ENCODE peak calls at places on chromosomes 5 and 9, in seven cellular contexts. One of them, this sample, is unnamed.

GRCh38 chr5:57906637-57907036 is 424.0 kb upstream of the ACTBL2 start:
- DNase-seq in ovary: no peak
- DNase-seq in A549: no peak
- DNase-seq in GM12878: no peak
- DNase-seq in stomach: no peak
- DNase-seq in transverse colon: no peak
- DNase-seq in HepG2: no peak
- DNase-seq in this sample: no peak

GRCh38 chr9:136799079-136799853 is 3.1 kb downstream of the CCDC183 start:
- DNase-seq in ovary: peak; percentile 74
- DNase-seq in HepG2: peak; percentile 80
- DNase-seq in A549: no peak
- DNase-seq in GM12878: no peak
- DNase-seq in stomach: peak; percentile 89
- DNase-seq in transverse colon: peak; percentile 83
- DNase-seq in this sample: no peak

GRCh38 chr5:143605403-143606005 is 202.0 kb upstream of the NR3C1 start:
- DNase-seq in transverse colon: peak; percentile 14
- DNase-seq in HepG2: no peak
- DNase-seq in GM12878: peak; percentile 60
- DNase-seq in A549: no peak
- DNase-seq in stomach: no peak
- DNase-seq in ovary: no peak
- DNase-seq in this sample: no peak

GRCh38 chr9:99835142-99835541 is 13.5 kb downstream of the NR4A3 start:
- DNase-seq in GM12878: no peak
- DNase-seq in HepG2: no peak
- DNase-seq in transverse colon: no peak
- DNase-seq in A549: no peak
- DNase-seq in stomach: no peak
- DNase-seq in ovary: no peak
- DNase-seq in this sample: no peak

GRCh38 chr9:81032831-81033230 is 656.5 kb downstream of the TLE1 start:
- DNase-seq in GM12878: no peak
- DNase-seq in transverse colon: no peak
- DNase-seq in stomach: no peak
- DNase-seq in A549: no peak
- DNase-seq in ovary: no peak
- DNase-seq in HepG2: no peak
- DNase-seq in this sample: no peak

GRCh38 chr5:6714221-6715041 is 1.2 kb downstream of the TENT4A start:
- DNase-seq in A549: peak; percentile 16
- DNase-seq in ovary: peak; percentile 61
- DNase-seq in GM12878: no peak
- DNase-seq in transverse colon: no peak
- DNase-seq in stomach: no peak
- DNase-seq in HepG2: no peak
- DNase-seq in this sample: no peak

GRCh38 chr9:130372057-130372456 is 72.7 kb upstream of the ASS1 start:
- DNase-seq in GM12878: no peak
- DNase-seq in A549: no peak
- DNase-seq in HepG2: no peak
- DNase-seq in transverse colon: no peak
- DNase-seq in ovary: no peak
- DNase-seq in stomach: no peak
- DNase-seq in this sample: no peak

GRCh38 chr5:8730194-8730593 is 815.7 kb downstream of the SEMA5A start:
- DNase-seq in A549: no peak
- DNase-seq in transverse colon: no peak
- DNase-seq in GM12878: no peak
- DNase-seq in HepG2: no peak
- DNase-seq in ovary: no peak
- DNase-seq in stomach: no peak
- DNase-seq in this sample: no peak

GRCh38 chr5:89211836-89212235 is 328.9 kb upstream of the MEF2C start:
- DNase-seq in transverse colon: no peak
- DNase-seq in GM12878: no peak
- DNase-seq in ovary: no peak
- DNase-seq in A549: no peak
- DNase-seq in HepG2: no peak
- DNase-seq in stomach: no peak
- DNase-seq in this sample: no peak

GRCh38 chr9:116987902-116988301 is 300.8 kb downstream of the TRIM32 start:
- DNase-seq in transverse colon: no peak
- DNase-seq in ovary: no peak
- DNase-seq in GM12878: no peak
- DNase-seq in stomach: no peak
- DNase-seq in HepG2: no peak
- DNase-seq in A549: no peak
- DNase-seq in this sample: no peak

GRCh38 chr9:36174731-36175130 is 5.5 kb downstream of the CCIN start:
- DNase-seq in A549: no peak
- DNase-seq in ovary: peak; percentile 3
- DNase-seq in HepG2: no peak
- DNase-seq in transverse colon: no peak
- DNase-seq in stomach: no peak
- DNase-seq in GM12878: no peak
- DNase-seq in this sample: no peak

GRCh38 chr5:56585466-56585865 is 229.9 kb upstream of the MAP3K1 start:
- DNase-seq in GM12878: no peak
- DNase-seq in stomach: no peak
- DNase-seq in HepG2: no peak
- DNase-seq in transverse colon: no peak
- DNase-seq in A549: no peak
- DNase-seq in ovary: no peak
- DNase-seq in this sample: no peak

GRCh38 chr5:16654647-16655334 is 38.0 kb upstream of the RETREG1 start:
- DNase-seq in transverse colon: no peak
- DNase-seq in ovary: no peak
- DNase-seq in stomach: no peak
- DNase-seq in HepG2: no peak
- DNase-seq in GM12878: no peak
- DNase-seq in A549: no peak
- DNase-seq in this sample: no peak

GRCh38 chr5:17964067-17964466 is 329.8 kb downstream of the TAF11L14 start:
- DNase-seq in stomach: no peak
- DNase-seq in HepG2: no peak
- DNase-seq in transverse colon: no peak
- DNase-seq in GM12878: no peak
- DNase-seq in A549: no peak
- DNase-seq in ovary: no peak
- DNase-seq in this sample: no peak

GRCh38 chr5:150105898-150106615 is 19.7 kb upstream of the CSF1R start:
- DNase-seq in transverse colon: no peak
- DNase-seq in GM12878: no peak
- DNase-seq in A549: no peak
- DNase-seq in ovary: peak; percentile 19
- DNase-seq in HepG2: no peak
- DNase-seq in stomach: peak; percentile 21
- DNase-seq in this sample: no peak

GRCh38 chr5:135543151-135543818 is 7.5 kb upstream of the NEUROG1 start:
- DNase-seq in HepG2: no peak
- DNase-seq in transverse colon: no peak
- DNase-seq in A549: no peak
- DNase-seq in stomach: no peak
- DNase-seq in ovary: no peak
- DNase-seq in GM12878: no peak
- DNase-seq in this sample: no peak

GRCh38 chr5:175290379-175290778 is 153.6 kb downstream of the DRD1 start:
- DNase-seq in stomach: no peak
- DNase-seq in transverse colon: no peak
- DNase-seq in A549: no peak
- DNase-seq in ovary: no peak
- DNase-seq in HepG2: no peak
- DNase-seq in GM12878: no peak
- DNase-seq in this sample: no peak

GRCh38 chr5:33631786-33632185 is 191.0 kb downstream of the TARS1 start:
- DNase-seq in transverse colon: no peak
- DNase-seq in ovary: no peak
- DNase-seq in HepG2: no peak
- DNase-seq in GM12878: peak; percentile 76
- DNase-seq in A549: no peak
- DNase-seq in stomach: no peak
- DNase-seq in this sample: no peak

GRCh38 chr9:19533373-19533772 is 124.6 kb downstream of the ACER2 start:
- DNase-seq in A549: no peak
- DNase-seq in transverse colon: no peak
- DNase-seq in GM12878: no peak
- DNase-seq in ovary: no peak
- DNase-seq in stomach: no peak
- DNase-seq in HepG2: no peak
- DNase-seq in this sample: no peak

GRCh38 chr5:173688708-173689107 is 72.3 kb upstream of the BOD1 start:
- DNase-seq in transverse colon: no peak
- DNase-seq in stomach: no peak
- DNase-seq in HepG2: no peak
- DNase-seq in GM12878: no peak
- DNase-seq in ovary: no peak
- DNase-seq in A549: peak; percentile 68
- DNase-seq in this sample: no peak

GRCh38 chr9:103714992-103715391 is 379.1 kb upstream of the SMC2 start:
- DNase-seq in ovary: no peak
- DNase-seq in HepG2: no peak
- DNase-seq in GM12878: no peak
- DNase-seq in stomach: no peak
- DNase-seq in transverse colon: no peak
- DNase-seq in A549: no peak
- DNase-seq in this sample: no peak

GRCh38 chr5:174520420-174521396 is 203.7 kb upstream of the MSX2 start:
- DNase-seq in ovary: no peak
- DNase-seq in transverse colon: peak; percentile 10
- DNase-seq in A549: no peak
- DNase-seq in HepG2: peak; percentile 78
- DNase-seq in GM12878: no peak
- DNase-seq in stomach: peak; percentile 74
- DNase-seq in this sample: no peak

DNA sequence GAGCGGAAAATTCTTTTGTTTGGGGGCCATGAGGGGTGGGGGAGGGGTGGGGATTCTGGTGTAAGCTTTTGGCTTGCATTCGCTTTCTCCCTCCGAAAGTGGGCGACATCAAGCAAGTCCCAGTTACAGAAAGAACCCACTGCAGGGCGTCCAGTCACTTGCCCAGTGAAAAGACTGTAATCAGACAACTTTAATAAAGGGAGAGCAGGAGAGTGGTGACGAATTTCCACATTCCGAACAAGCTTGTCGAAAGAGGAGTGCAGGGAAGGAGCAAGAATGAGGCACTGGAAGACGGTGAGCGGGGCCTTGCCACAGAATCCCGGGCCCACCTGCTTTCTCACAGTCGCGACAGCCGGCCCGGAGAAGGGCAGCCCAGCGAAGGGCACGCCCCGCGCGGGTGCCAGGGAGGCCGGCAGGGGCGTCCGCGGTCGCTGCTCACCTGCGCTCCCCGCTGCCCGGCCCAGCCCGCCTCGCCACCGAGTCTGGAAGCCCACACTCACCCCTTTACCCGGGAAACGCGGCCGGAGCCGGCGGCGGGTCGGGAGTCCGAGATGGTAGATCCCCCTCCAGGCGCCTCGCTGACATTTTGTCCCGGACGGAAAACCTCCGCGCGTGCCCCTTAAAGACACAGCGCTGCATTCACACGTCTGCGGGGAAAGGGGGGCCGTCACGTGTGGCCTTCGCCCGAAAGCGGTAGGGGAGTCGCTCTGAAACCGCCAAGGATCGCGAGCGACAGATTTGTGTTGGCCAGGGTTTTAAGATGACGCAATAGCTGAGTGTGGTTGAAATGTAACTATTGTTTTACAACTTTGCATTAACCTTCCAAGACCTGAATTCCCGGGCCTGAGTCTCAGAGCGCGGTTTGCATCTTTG is at the start of gene ZBED3:
- DNase-seq in ovary: peak; percentile 79
- DNase-seq in HepG2: peak; percentile 87
- DNase-seq in GM12878: peak; percentile 30
- DNase-seq in transverse colon: peak; percentile 83
- DNase-seq in A549: peak; percentile 89
- DNase-seq in stomach: peak; percentile 72
- DNase-seq in this sample: peak; percentile 90
- TF ChIP-seq EP300 in ovary: no peak
- TF ChIP-seq EP300 in HepG2: peak; percentile 31
- TF ChIP-seq EP300 in GM12878: no peak
- TF ChIP-seq EP300 in transverse colon: no peak
- TF ChIP-seq EP300 in A549: no peak
- TF ChIP-seq EP300 in stomach: peak; percentile 13
- TF ChIP-seq EP300 in this sample: no peak

GRCh38 chr5:60494635-60495034 is 205.3 kb downstream of the DEPDC1B start:
- DNase-seq in transverse colon: no peak
- DNase-seq in A549: no peak
- DNase-seq in HepG2: no peak
- DNase-seq in ovary: no peak
- DNase-seq in stomach: no peak
- DNase-seq in GM12878: peak; percentile 54
- DNase-seq in this sample: no peak
- H3K4me1 ChIP-seq in transverse colon: peaks cover 5% of the 10 kb centered on the region
- H3K4me1 ChIP-seq in A549: peaks cover 69% of the 10 kb centered on the region
- H3K4me1 ChIP-seq in HepG2: peaks cover 95% of the 10 kb centered on the region
- H3K4me1 ChIP-seq in ovary: no peaks in the 10 kb centered on the region
- H3K4me1 ChIP-seq in stomach: no peaks in the 10 kb centered on the region
- H3K4me1 ChIP-seq in GM12878: peaks cover 17% of the 10 kb centered on the region
- H3K4me1 ChIP-seq in this sample: peaks cover 47% of the 10 kb centered on the region

DNA sequence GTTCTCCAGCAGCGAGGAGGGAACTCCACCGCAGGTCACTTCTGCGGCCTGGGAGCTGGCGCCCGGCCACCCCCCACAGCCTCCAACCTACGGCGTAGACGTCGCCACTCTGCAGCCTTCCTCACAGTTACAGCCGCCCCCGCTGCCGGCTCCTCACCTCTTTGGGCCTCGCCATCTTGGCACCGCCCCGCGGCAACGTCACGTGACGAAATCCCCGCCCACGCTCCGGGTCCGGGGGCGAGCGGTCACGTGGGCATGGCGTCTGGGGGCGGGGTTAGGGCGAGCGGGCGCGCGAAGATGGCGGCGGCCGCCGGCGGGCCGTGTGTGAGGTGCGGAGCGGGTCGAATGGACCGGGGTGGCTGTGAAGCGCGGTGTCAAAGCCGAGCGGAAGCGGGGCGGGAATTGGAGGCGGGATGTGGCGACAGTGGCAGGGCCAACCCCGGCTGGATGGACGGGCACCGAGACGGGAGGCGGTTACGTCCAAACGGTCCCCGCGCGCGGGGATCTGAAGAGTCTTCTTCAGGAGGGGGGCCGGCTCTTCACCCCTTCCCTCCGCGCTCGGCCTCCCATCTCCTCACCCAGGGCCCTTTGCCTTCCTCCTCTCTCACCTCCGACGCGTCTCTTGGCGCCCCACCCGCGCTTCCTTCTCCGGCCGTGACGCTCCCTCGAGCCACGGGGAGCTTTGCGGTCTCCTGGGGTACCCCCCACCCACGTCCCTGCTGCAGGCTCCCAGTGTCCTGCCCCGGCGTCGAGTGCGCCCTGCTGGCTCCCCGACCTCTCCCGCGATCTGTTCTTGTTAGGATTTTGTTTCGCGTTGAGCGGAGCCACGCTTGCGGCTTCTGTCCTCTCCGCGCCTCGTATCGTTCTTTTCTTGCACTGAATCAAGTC is at the start of the genes DOLK and NUP188:
- DNase-seq in transverse colon: peak; percentile 98
- DNase-seq in A549: peak; percentile 90
- DNase-seq in HepG2: peak; percentile 79
- DNase-seq in ovary: peak; percentile 99
- DNase-seq in GM12878: peak; percentile 60
- DNase-seq in stomach: peak; percentile 97
- DNase-seq in this sample: peak; percentile 97
- TF ChIP-seq EP300 in transverse colon: no peak
- TF ChIP-seq EP300 in A549: no peak
- TF ChIP-seq EP300 in HepG2: no peak
- TF ChIP-seq EP300 in ovary: no peak
- TF ChIP-seq EP300 in GM12878: no peak
- TF ChIP-seq EP300 in stomach: no peak
- TF ChIP-seq EP300 in this sample: no peak

GRCh38 chr9:89463986-89464901 is 33.7 kb downstream of the SEMA4D start:
- DNase-seq in HepG2: no peak
- DNase-seq in stomach: peak; percentile 47
- DNase-seq in GM12878: peak; percentile 85
- DNase-seq in A549: no peak
- DNase-seq in ovary: no peak
- DNase-seq in transverse colon: peak; percentile 76
- DNase-seq in this sample: peak; percentile 52
- H3K4me1 ChIP-seq in HepG2: no peaks in the 10 kb centered on the region
- H3K4me1 ChIP-seq in stomach: peaks cover 87% of the 10 kb centered on the region
- H3K4me1 ChIP-seq in GM12878: peaks cover 88% of the 10 kb centered on the region
- H3K4me1 ChIP-seq in A549: no peaks in the 10 kb centered on the region
- H3K4me1 ChIP-seq in ovary: no peaks in the 10 kb centered on the region
- H3K4me1 ChIP-seq in transverse colon: no peaks in the 10 kb centered on the region
- H3K4me1 ChIP-seq in this sample: no peaks in the 10 kb centered on the region